ENCODE peak calls at places on chromosomes 4 and X, in eight cellular contexts. W, P, Q, O, C, V, K and Y are unnamed samples.

GRCh38 chr4:150131581-150132228 is 53.5 kb downstream of the DCLK2 start:
- DNase-seq in O (no peak), C (no peak), K (no peak), W (no peak), P (no peak), V (no peak), Q (no peak), Y (no peak)

GRCh38 chr4:149638073-149638472 is 177.6 kb downstream of the IQCM start:
- DNase-seq in C (no peak), W (peak), K (no peak), O (no peak), V (no peak), Q (no peak), P (no peak), Y (no peak)

GRCh38 chrX:40278340-40279090 is 180.8 kb upstream of the BCOR start:
- DNase-seq in Q (no peak), V (no peak), O (no peak), W (no peak), K (peak), C (no peak), P (no peak), Y (no peak)

GRCh38 chr4:41963105-41963504 is 18.5 kb upstream of the DCAF4L1 start:
- DNase-seq in C (no peak), P (no peak), O (peak), V (no peak), K (peak), Q (no peak), W (no peak), Y (peak)

GRCh38 chr4:13349096-13349495 is 135.0 kb downstream of the RAB28 start:
- DNase-seq in Q (no peak), W (no peak), K (no peak), O (no peak), P (no peak), C (no peak), V (no peak), Y (no peak)

GRCh38 chr4:24743931-24744330 is 51.4 kb upstream of the SOD3 start:
- DNase-seq in C (no peak), O (peak), K (no peak), V (no peak), Q (no peak), P (no peak), W (no peak), Y (no peak)

GRCh38 chr4:120926358-120927025 is 4.0 kb upstream of the PRDM5 start:
- DNase-seq in Q (no peak), K (no peak), C (no peak), P (no peak), W (no peak), V (no peak), O (no peak), Y (no peak)

GRCh38 chrX:118654331-118654730 is 73.1 kb upstream of the IL13RA1 start:
- DNase-seq in P (no peak), W (no peak), O (no peak), K (no peak), Q (no peak), C (no peak), V (no peak), Y (no peak)

GRCh38 chrX:41291309-41291708 is 42.7 kb upstream of the DDX3X start:
- DNase-seq in C (no peak), K (no peak), O (peak), W (no peak), Q (no peak), V (no peak), P (no peak), Y (no peak)

GRCh38 chr4:188819243-188819642 is 680.0 kb downstream of the TRIML1 start:
- DNase-seq in Q (no peak), V (no peak), K (no peak), C (no peak), O (no peak), P (no peak), W (no peak), Y (no peak)

GRCh38 chr4:133464311-133464710 is 315.2 kb downstream of the PCDH10 start:
- DNase-seq in Q (no peak), K (no peak), C (no peak), P (no peak), W (no peak), V (no peak), O (no peak), Y (no peak)

GRCh38 chr4:26048378-26048882 is 134.4 kb downstream of the SMIM20 start:
- DNase-seq in Q (peak), K (no peak), V (no peak), P (peak), W (peak), O (no peak), C (no peak), Y (no peak)

GRCh38 chr4:137668885-137669284 is 136.6 kb upstream of the PCDH18 start:
- DNase-seq in K (no peak), Q (no peak), P (no peak), W (no peak), V (no peak), C (no peak), O (no peak), Y (no peak)

GRCh38 chr4:118807659-118808058 is 28.3 kb downstream of the SEC24D start:
- DNase-seq in P (no peak), O (no peak), Q (no peak), V (no peak), K (no peak), C (peak), W (no peak), Y (no peak)

GRCh38 chr4:129246850-129247542 is 151.0 kb downstream of the C4orf33 start:
- DNase-seq in P (no peak), K (no peak), Q (no peak), O (no peak), C (no peak), V (no peak), W (no peak), Y (no peak)

GRCh38 chr4:39591290-39591689 is 47.4 kb downstream of the SMIM14 start:
- DNase-seq in V (no peak), P (no peak), Q (no peak), C (peak), W (no peak), K (no peak), O (no peak), Y (no peak)

GRCh38 chrX:67555578-67556203 is 11.9 kb downstream of the AR start:
- DNase-seq in C (no peak), K (peak), W (no peak), O (peak), Q (no peak), P (no peak), V (no peak), Y (no peak)

GRCh38 chr4:17174751-17175150 is 276.3 kb upstream of the LDB2 start:
- DNase-seq in P (no peak), O (no peak), K (no peak), W (no peak), Q (no peak), C (no peak), V (no peak), Y (no peak)

GRCh38 chrX:152632445-152633097 is 5.1 kb upstream of the GABRQ start:
- DNase-seq in P (peak), C (peak), O (peak), V (no peak), Q (peak), W (no peak), K (peak), Y (no peak)

GRCh38 chr4:80465238-80465637 is 129.7 kb downstream of the CFAP299 start:
- DNase-seq in O (peak), C (no peak), K (no peak), Q (peak), V (no peak), P (no peak), W (no peak), Y (no peak)

GRCh38 chr4:77636902-77637301 is 31.3 kb downstream of the CXCL13 start:
- DNase-seq in V (no peak), W (peak), Q (peak), K (no peak), C (no peak), O (no peak), P (no peak), Y (no peak)

GRCh38 chr4:8488791-8489369 is 48.3 kb downstream of the TRMT44 start:
- DNase-seq in O (no peak), C (no peak), W (no peak), P (no peak), K (no peak), V (no peak), Q (no peak), Y (no peak)

GRCh38 chr4:181971973-181972372 is 271.2 kb upstream of the TENM3 start:
- DNase-seq in W (no peak), P (no peak), Q (no peak), K (no peak), O (no peak), C (peak), V (no peak), Y (no peak)

GRCh38 chr4:6225469-6225868 is 25.1 kb upstream of the JAKMIP1 start:
- DNase-seq in W (no peak), C (no peak), Q (peak), O (peak), V (no peak), K (peak), P (peak), Y (no peak)

GRCh38 chr4:108787724-108788123 is 24.9 kb upstream of the ETNPPL start:
- DNase-seq in V (no peak), C (no peak), K (no peak), Q (no peak), O (no peak), W (no peak), P (no peak), Y (no peak)

GRCh38 chrX:69489625-69490024 is 14.5 kb upstream of the NALF2 start:
- DNase-seq in O (no peak), P (no peak), K (no peak), C (no peak), W (no peak), V (no peak), Q (no peak), Y (no peak)

GRCh38 chr4:153535735-153536494 is 69.8 kb downstream of the TMEM131L start:
- DNase-seq in W (peak), O (peak), C (no peak), V (no peak), P (no peak), K (no peak), Q (no peak), Y (no peak)

DNA sequence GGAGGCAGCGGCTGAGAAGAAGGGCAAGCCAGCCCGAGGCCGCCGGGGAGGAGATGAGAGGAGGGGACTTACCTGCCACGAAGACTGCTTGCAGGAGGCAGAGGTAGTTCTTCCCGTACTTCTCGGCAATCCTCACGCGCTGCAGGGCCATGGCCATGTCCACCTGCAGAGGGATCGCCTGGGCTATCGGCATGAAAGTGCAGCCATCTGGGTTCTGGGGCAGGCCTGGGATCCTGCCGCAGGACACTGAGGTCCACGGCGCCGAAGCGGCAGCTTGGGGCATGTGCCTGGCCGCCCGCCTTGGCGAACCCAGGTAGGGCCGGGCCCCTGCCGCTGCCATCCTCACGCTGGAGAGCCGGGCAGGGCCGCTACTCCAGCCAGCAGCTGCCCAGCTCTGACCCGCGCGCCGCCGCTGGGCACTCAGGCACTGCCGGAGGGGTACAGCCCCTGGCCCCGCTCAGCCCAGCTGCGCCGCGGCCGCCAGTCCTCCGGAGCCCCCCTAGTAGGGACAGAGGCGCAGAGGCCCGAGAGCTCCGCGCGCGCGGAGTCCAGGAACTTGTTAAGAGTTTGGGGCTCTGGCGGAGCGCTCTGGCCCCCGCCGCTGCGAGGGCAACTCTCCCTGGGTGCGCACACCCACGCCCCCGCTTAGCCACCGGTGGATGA is 16.0 kb downstream of the MCF2 start:
- DNase-seq in O (peak), C (no peak), W (no peak), K (peak), V (no peak), P (no peak), Q (no peak), Y (peak)
- H3K4me3 ChIP-seq in O (peak), C (no peak), W (peak), K (peak), V (peak), P (peak), Q (no peak), Y (peak)

GRCh38 chrX:7228226-7228625 is 80.3 kb upstream of the PUDP start:
- DNase-seq in P (no peak), C (no peak), K (no peak), Q (no peak), O (no peak), V (no peak), W (no peak), Y (no peak)

GRCh38 chrX:7235071-7235470 is 87.1 kb upstream of the PUDP start:
- DNase-seq in O (no peak), P (no peak), V (no peak), W (no peak), Q (no peak), C (no peak), K (no peak), Y (no peak)

GRCh38 chrX:7233632-7234406 is 85.9 kb upstream of the PUDP start:
- DNase-seq in C (no peak), P (no peak), K (no peak), V (no peak), O (peak), Q (no peak), W (no peak), Y (no peak)
- TF ChIP-seq CTCF in C (no peak), P (no peak), K (no peak), V (no peak), O (no peak), Q (no peak), W (no peak), Y (peak)

GRCh38 chrX:108735087-108735679 is 1.2 kb downstream of the IRS4 start:
- DNase-seq in W (no peak), C (no peak), Q (no peak), P (no peak), V (no peak), K (peak), O (peak), Y (no peak)

GRCh38 chrX:108735680-108736508 is 469 bp downstream of the IRS4 start:
- DNase-seq in W (no peak), V (no peak), P (no peak), Q (no peak), C (no peak), K (no peak), O (no peak), Y (no peak)

GRCh38 chrX:108736509-108737479 is at the start of gene IRS4:
- DNase-seq in K (no peak), O (peak), Q (peak), C (peak), P (no peak), W (no peak), V (no peak), Y (no peak)

GRCh38 chrX:108740299-108740774 is 4.0 kb upstream of the IRS4 start:
- DNase-seq in C (no peak), W (no peak), O (no peak), P (no peak), Q (no peak), V (no peak), K (no peak), Y (no peak)

GRCh38 chrX:108737754-108738153 is 1.4 kb upstream of the IRS4 start:
- DNase-seq in Q (no peak), P (no peak), V (no peak), K (no peak), C (no peak), O (no peak), W (no peak), Y (no peak)
- H3K4me3 ChIP-seq in Q (no peak), P (no peak), V (no peak), K (no peak), C (no peak), O (peak), W (no peak), Y (no peak)

GRCh38 chr4:139844057-139844456 is 178.4 kb downstream of the MGST2 start:
- DNase-seq in W (no peak), V (no peak), O (no peak), C (no peak), P (no peak), K (no peak), Q (no peak), Y (no peak)

GRCh38 chr4:139843643-139844042 is 178.0 kb downstream of the MGST2 start:
- DNase-seq in C (no peak), W (no peak), K (no peak), O (no peak), V (no peak), Q (no peak), P (no peak), Y (no peak)

GRCh38 chr4:139841464-139842195 is 176.0 kb downstream of the MGST2 start:
- DNase-seq in V (no peak), P (no peak), Q (no peak), C (peak), O (no peak), W (no peak), K (no peak), Y (no peak)

GRCh38 chr4:139845481-139846093 is 180.0 kb downstream of the MGST2 start:
- DNase-seq in V (no peak), O (no peak), K (no peak), P (no peak), Q (no peak), C (no peak), W (no peak), Y (no peak)

GRCh38 chr4:139844459-139845036 is 178.9 kb downstream of the MGST2 start:
- DNase-seq in O (no peak), P (no peak), C (peak), Q (no peak), K (no peak), W (no peak), V (no peak), Y (no peak)
- TF ChIP-seq CTCF in O (no peak), P (no peak), C (no peak), Q (no peak), K (no peak), W (no peak), V (no peak), Y (no peak)

DNA sequence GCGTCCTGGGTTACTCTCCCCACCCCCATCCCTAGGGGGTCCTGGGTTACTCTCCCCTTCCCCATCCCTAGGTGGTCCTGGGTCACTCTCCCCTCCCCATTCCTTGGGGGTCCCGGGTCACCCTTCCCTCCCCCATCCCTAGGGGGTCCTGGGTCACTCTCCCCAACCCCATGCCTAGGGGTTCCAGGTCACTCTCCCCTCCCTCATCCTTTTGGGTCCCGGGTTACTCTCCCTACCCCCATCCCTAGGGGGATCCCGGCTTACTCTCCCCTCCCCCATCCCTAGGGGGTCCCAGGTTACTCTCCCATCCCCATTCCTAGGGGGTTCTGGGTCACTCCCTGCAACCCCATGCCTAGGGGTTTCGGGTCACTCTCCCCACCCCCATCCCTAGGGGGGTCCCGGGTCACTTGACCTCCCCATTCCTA is 1.4 kb downstream of the ASMTL start:
- DNase-seq in C (no peak), Q (no peak), V (no peak), W (no peak), K (no peak), O (no peak), P (no peak), Y (no peak)
- H3K4me3 ChIP-seq in C (no peak), Q (peak), V (no peak), W (peak), K (peak), O (peak), P (peak), Y (peak)

GRCh38 chr4:37320518-37321235 is 76.1 kb downstream of the NWD2 start:
- DNase-seq in V (no peak), C (no peak), W (no peak), K (no peak), P (no peak), O (no peak), Q (no peak), Y (no peak)
- TF ChIP-seq CTCF in V (no peak), C (no peak), W (no peak), K (no peak), P (no peak), O (no peak), Q (no peak), Y (no peak)